ENCODE peak calls at places on chromosomes 13 and 19, in four cellular contexts. T is HCT116; Z is activated effector memory CD4-positive, alpha-beta T cell treated with anti-CD3 and anti-CD28 coated beads, Interleukin-2, amount 50 U/mL, for 16 hours; D is SHP77. U is an unnamed sample.

GRCh38 chr19:3586707-3587346 is 1.5 kb downstream of the GIPC3 start:
- DNase-seq in T (no peak), Z (no peak), D (no peak), U (no peak)

GRCh38 chr19:21749090-21749489 is 18.3 kb downstream of the ZNF100 start:
- DNase-seq in T (no peak), Z (no peak), D (no peak), U (no peak)

GRCh38 chr13:39144391-39144790 is 106.1 kb downstream of the NHLRC3 start:
- DNase-seq in T (no peak), Z (no peak), D (no peak), U (no peak)

GRCh38 chr19:19110410-19111137 is 27.7 kb downstream of the TMEM161A start:
- DNase-seq in T (no peak), Z (no peak), D (no peak), U (no peak)

GRCh38 chr19:48746738-48747575 is at the start of gene IZUMO1:
- DNase-seq in T (peak), Z (peak), D (no peak), U (no peak)

GRCh38 chr13:62320129-62320724 is 904.6 kb upstream of the PCDH20 start:
- DNase-seq in T (peak), Z (no peak), D (peak), U (no peak)

GRCh38 chr13:35917252-35917941 is 213.8 kb downstream of the DCLK1 start:
- DNase-seq in T (no peak), Z (no peak), D (no peak), U (no peak)

GRCh38 chr19:40524655-40525054 is 52.0 kb upstream of the SHKBP1 start:
- DNase-seq in T (no peak), Z (no peak), D (no peak), U (no peak)

GRCh38 chr19:44869728-44870470 is 21.2 kb upstream of the TOMM40 start:
- DNase-seq in T (no peak), Z (no peak), D (no peak), U (no peak)

GRCh38 chr19:47272448-47273312 is 2.0 kb upstream of the INAFM1 start:
- DNase-seq in T (no peak), Z (no peak), D (no peak), U (no peak)

GRCh38 chr13:111166882-111167281 is 51.8 kb downstream of the ARHGEF7 start:
- DNase-seq in T (no peak), Z (no peak), D (no peak), U (no peak)

GRCh38 chr13:73522937-73523336 is 464.1 kb downstream of the KLF5 start:
- DNase-seq in T (no peak), Z (no peak), D (no peak), U (no peak)

GRCh38 chr13:105272660-105273631 is 1262.5 kb downstream of the EFNB2 start:
- DNase-seq in T (no peak), Z (no peak), D (no peak), U (no peak)

GRCh38 chr19:13953021-13953531 is 767 bp downstream of the DCAF15 start:
- DNase-seq in T (no peak), Z (no peak), D (no peak), U (no peak)

GRCh38 chr13:94701313-94702180 is 10.8 kb downstream of the SOX21 start:
- DNase-seq in T (no peak), Z (no peak), D (no peak), U (no peak)

GRCh38 chr19:49056101-49056901 is 1.2 kb downstream of the CGB7 start:
- DNase-seq in T (peak), Z (peak), D (peak), U (no peak)

GRCh38 chr13:112835344-112835743 is 133.7 kb upstream of the MCF2L start:
- DNase-seq in T (no peak), Z (no peak), D (no peak), U (no peak)

GRCh38 chr13:99617474-99618255 is 116.4 kb downstream of the TM9SF2 start:
- DNase-seq in T (peak), Z (no peak), D (peak), U (no peak)

GRCh38 chr19:6632002-6632621 is 37.8 kb downstream of the TNFSF14 start:
- DNase-seq in T (peak), Z (peak), D (peak), U (peak)

GRCh38 chr13:99072941-99073340 is 95.1 kb upstream of the DOCK9 start:
- DNase-seq in T (no peak), Z (no peak), D (no peak), U (no peak)

GRCh38 chr13:79648191-79648590 is 167.2 kb downstream of the NDFIP2 start:
- DNase-seq in T (no peak), Z (no peak), D (no peak), U (no peak)

GRCh38 chr13:40096357-40096911 is 441.0 kb downstream of the COG6 start:
- DNase-seq in T (no peak), Z (peak), D (no peak), U (no peak)

GRCh38 chr19:34295103-34295502 is 40.7 kb downstream of the GARRE1 start:
- DNase-seq in T (no peak), Z (no peak), D (no peak), U (no peak)

GRCh38 chr13:90307136-90307535 is 1040.4 kb upstream of the MIR17HG start:
- DNase-seq in T (no peak), Z (no peak), D (no peak), U (no peak)

GRCh38 chr13:98232456-98232855 is 55.4 kb upstream of the RNF113B start:
- DNase-seq in T (no peak), Z (no peak), D (no peak), U (no peak)

U was measured in mesenteric fat pad.